ENCODE peak calls at places on chromosomes 2 and 18, in nine cellular contexts. One of them, this sample, is unnamed.

GRCh38 chr2:236210536-236210935 is 42.4 kb upstream of the GBX2 start:
- DNase-seq in activated gamma-delta T cell: no peak
- DNase-seq in DMS79 treated with DMSO at 0.1 percent for 48 hours: peak; percentile 9
- DNase-seq in fibroblast of pulmonary artery: no peak
- DNase-seq in foreskin keratinocyte: no peak
- DNase-seq in iris pigment epithelial cell: no peak
- DNase-seq in Right ventricle myocardium superior: no peak
- DNase-seq in effector memory CD8-positive, alpha-beta T cell: no peak
- DNase-seq in CD8-positive, alpha-beta memory T cell: no peak
- DNase-seq in this sample: no peak

GRCh38 chr18:56021136-56021813 is 433.3 kb upstream of the TCF4 start:
- DNase-seq in activated gamma-delta T cell: no peak
- DNase-seq in DMS79 treated with DMSO at 0.1 percent for 48 hours: no peak
- DNase-seq in fibroblast of pulmonary artery: no peak
- DNase-seq in foreskin keratinocyte: no peak
- DNase-seq in iris pigment epithelial cell: no peak
- DNase-seq in Right ventricle myocardium superior: no peak
- DNase-seq in effector memory CD8-positive, alpha-beta T cell: no peak
- DNase-seq in CD8-positive, alpha-beta memory T cell: no peak
- DNase-seq in this sample: no peak

GRCh38 chr2:20620271-20620681 is 30.6 kb downstream of the HS1BP3 start:
- DNase-seq in activated gamma-delta T cell: no peak
- DNase-seq in DMS79 treated with DMSO at 0.1 percent for 48 hours: no peak
- DNase-seq in fibroblast of pulmonary artery: no peak
- DNase-seq in foreskin keratinocyte: no peak
- DNase-seq in iris pigment epithelial cell: no peak
- DNase-seq in Right ventricle myocardium superior: peak; percentile 38
- DNase-seq in effector memory CD8-positive, alpha-beta T cell: no peak
- DNase-seq in CD8-positive, alpha-beta memory T cell: peak; percentile 1
- DNase-seq in this sample: no peak

GRCh38 chr2:128413718-128414341 is 95.2 kb upstream of the HS6ST1 start:
- DNase-seq in activated gamma-delta T cell: no peak
- DNase-seq in DMS79 treated with DMSO at 0.1 percent for 48 hours: no peak
- DNase-seq in fibroblast of pulmonary artery: no peak
- DNase-seq in foreskin keratinocyte: no peak
- DNase-seq in iris pigment epithelial cell: no peak
- DNase-seq in Right ventricle myocardium superior: no peak
- DNase-seq in effector memory CD8-positive, alpha-beta T cell: no peak
- DNase-seq in CD8-positive, alpha-beta memory T cell: no peak
- DNase-seq in this sample: no peak

GRCh38 chr2:132392211-132392610 is 24.4 kb upstream of the GPR39 start:
- DNase-seq in activated gamma-delta T cell: no peak
- DNase-seq in DMS79 treated with DMSO at 0.1 percent for 48 hours: no peak
- DNase-seq in fibroblast of pulmonary artery: no peak
- DNase-seq in foreskin keratinocyte: no peak
- DNase-seq in iris pigment epithelial cell: no peak
- DNase-seq in Right ventricle myocardium superior: no peak
- DNase-seq in effector memory CD8-positive, alpha-beta T cell: no peak
- DNase-seq in CD8-positive, alpha-beta memory T cell: no peak
- DNase-seq in this sample: no peak

GRCh38 chr2:37457401-37457901 is 113.0 kb downstream of the QPCT start:
- DNase-seq in activated gamma-delta T cell: no peak
- DNase-seq in DMS79 treated with DMSO at 0.1 percent for 48 hours: no peak
- DNase-seq in fibroblast of pulmonary artery: peak; percentile 59
- DNase-seq in foreskin keratinocyte: no peak
- DNase-seq in iris pigment epithelial cell: peak; percentile 75
- DNase-seq in Right ventricle myocardium superior: no peak
- DNase-seq in effector memory CD8-positive, alpha-beta T cell: no peak
- DNase-seq in CD8-positive, alpha-beta memory T cell: no peak
- DNase-seq in this sample: no peak

GRCh38 chr2:204825681-204826080 is 280.4 kb downstream of the PARD3B start:
- DNase-seq in activated gamma-delta T cell: no peak
- DNase-seq in DMS79 treated with DMSO at 0.1 percent for 48 hours: no peak
- DNase-seq in fibroblast of pulmonary artery: no peak
- DNase-seq in foreskin keratinocyte: no peak
- DNase-seq in iris pigment epithelial cell: no peak
- DNase-seq in Right ventricle myocardium superior: no peak
- DNase-seq in effector memory CD8-positive, alpha-beta T cell: no peak
- DNase-seq in CD8-positive, alpha-beta memory T cell: no peak
- DNase-seq in this sample: no peak

GRCh38 chr2:218028189-218028495 is 25.3 kb upstream of the TNS1 start:
- DNase-seq in activated gamma-delta T cell: no peak
- DNase-seq in DMS79 treated with DMSO at 0.1 percent for 48 hours: no peak
- DNase-seq in fibroblast of pulmonary artery: no peak
- DNase-seq in foreskin keratinocyte: no peak
- DNase-seq in iris pigment epithelial cell: no peak
- DNase-seq in Right ventricle myocardium superior: peak; percentile 14
- DNase-seq in effector memory CD8-positive, alpha-beta T cell: no peak
- DNase-seq in CD8-positive, alpha-beta memory T cell: peak; percentile 26
- DNase-seq in this sample: no peak

GRCh38 chr18:58247363-58247834 is 203.4 kb downstream of the NEDD4L start:
- DNase-seq in activated gamma-delta T cell: no peak
- DNase-seq in DMS79 treated with DMSO at 0.1 percent for 48 hours: no peak
- DNase-seq in fibroblast of pulmonary artery: peak; percentile 45
- DNase-seq in foreskin keratinocyte: no peak
- DNase-seq in iris pigment epithelial cell: no peak
- DNase-seq in Right ventricle myocardium superior: no peak
- DNase-seq in effector memory CD8-positive, alpha-beta T cell: no peak
- DNase-seq in CD8-positive, alpha-beta memory T cell: no peak
- DNase-seq in this sample: no peak

GRCh38 chr2:134663451-134663850 is 55.3 kb downstream of the TMEM163 start:
- DNase-seq in activated gamma-delta T cell: no peak
- DNase-seq in DMS79 treated with DMSO at 0.1 percent for 48 hours: no peak
- DNase-seq in fibroblast of pulmonary artery: no peak
- DNase-seq in foreskin keratinocyte: no peak
- DNase-seq in iris pigment epithelial cell: no peak
- DNase-seq in Right ventricle myocardium superior: no peak
- DNase-seq in effector memory CD8-positive, alpha-beta T cell: no peak
- DNase-seq in CD8-positive, alpha-beta memory T cell: no peak
- DNase-seq in this sample: no peak

GRCh38 chr2:31729442-31730092 is 148.8 kb upstream of the SRD5A2 start:
- DNase-seq in activated gamma-delta T cell: no peak
- DNase-seq in DMS79 treated with DMSO at 0.1 percent for 48 hours: no peak
- DNase-seq in fibroblast of pulmonary artery: peak; percentile 27
- DNase-seq in foreskin keratinocyte: peak; percentile 44
- DNase-seq in iris pigment epithelial cell: peak; percentile 38
- DNase-seq in Right ventricle myocardium superior: no peak
- DNase-seq in effector memory CD8-positive, alpha-beta T cell: no peak
- DNase-seq in CD8-positive, alpha-beta memory T cell: no peak
- DNase-seq in this sample: peak; percentile 14

GRCh38 chr2:182946949-182947348 is 80.5 kb upstream of the FRZB start:
- DNase-seq in activated gamma-delta T cell: no peak
- DNase-seq in DMS79 treated with DMSO at 0.1 percent for 48 hours: peak; percentile 31
- DNase-seq in fibroblast of pulmonary artery: peak; percentile 56
- DNase-seq in foreskin keratinocyte: no peak
- DNase-seq in iris pigment epithelial cell: peak; percentile 55
- DNase-seq in Right ventricle myocardium superior: no peak
- DNase-seq in effector memory CD8-positive, alpha-beta T cell: no peak
- DNase-seq in CD8-positive, alpha-beta memory T cell: no peak
- DNase-seq in this sample: no peak

GRCh38 chr2:131125195-131125757 is 20.1 kb downstream of the PLEKHB2 start:
- DNase-seq in activated gamma-delta T cell: no peak
- DNase-seq in DMS79 treated with DMSO at 0.1 percent for 48 hours: no peak
- DNase-seq in fibroblast of pulmonary artery: no peak
- DNase-seq in foreskin keratinocyte: no peak
- DNase-seq in iris pigment epithelial cell: no peak
- DNase-seq in Right ventricle myocardium superior: no peak
- DNase-seq in effector memory CD8-positive, alpha-beta T cell: no peak
- DNase-seq in CD8-positive, alpha-beta memory T cell: no peak
- DNase-seq in this sample: no peak

GRCh38 chr2:9807555-9808305 is 35.5 kb upstream of the TAF1B start:
- DNase-seq in activated gamma-delta T cell: no peak
- DNase-seq in DMS79 treated with DMSO at 0.1 percent for 48 hours: no peak
- DNase-seq in fibroblast of pulmonary artery: no peak
- DNase-seq in foreskin keratinocyte: no peak
- DNase-seq in iris pigment epithelial cell: no peak
- DNase-seq in Right ventricle myocardium superior: peak; percentile 26
- DNase-seq in effector memory CD8-positive, alpha-beta T cell: no peak
- DNase-seq in CD8-positive, alpha-beta memory T cell: no peak
- DNase-seq in this sample: no peak

GRCh38 chr2:23826079-23826478 is 100.8 kb downstream of the ATAD2B start:
- DNase-seq in activated gamma-delta T cell: no peak
- DNase-seq in DMS79 treated with DMSO at 0.1 percent for 48 hours: no peak
- DNase-seq in fibroblast of pulmonary artery: no peak
- DNase-seq in foreskin keratinocyte: no peak
- DNase-seq in iris pigment epithelial cell: no peak
- DNase-seq in Right ventricle myocardium superior: no peak
- DNase-seq in effector memory CD8-positive, alpha-beta T cell: no peak
- DNase-seq in CD8-positive, alpha-beta memory T cell: no peak
- DNase-seq in this sample: no peak

GRCh38 chr18:23856466-23857175 is 157.9 kb upstream of the TTC39C start:
- DNase-seq in activated gamma-delta T cell: no peak
- DNase-seq in DMS79 treated with DMSO at 0.1 percent for 48 hours: no peak
- DNase-seq in fibroblast of pulmonary artery: no peak
- DNase-seq in foreskin keratinocyte: no peak
- DNase-seq in iris pigment epithelial cell: peak; percentile 24
- DNase-seq in Right ventricle myocardium superior: no peak
- DNase-seq in effector memory CD8-positive, alpha-beta T cell: no peak
- DNase-seq in CD8-positive, alpha-beta memory T cell: no peak
- DNase-seq in this sample: no peak

GRCh38 chr2:26647981-26648380 is 6.8 kb upstream of the CIB4 start:
- DNase-seq in activated gamma-delta T cell: no peak
- DNase-seq in DMS79 treated with DMSO at 0.1 percent for 48 hours: no peak
- DNase-seq in fibroblast of pulmonary artery: no peak
- DNase-seq in foreskin keratinocyte: no peak
- DNase-seq in iris pigment epithelial cell: no peak
- DNase-seq in Right ventricle myocardium superior: no peak
- DNase-seq in effector memory CD8-positive, alpha-beta T cell: no peak
- DNase-seq in CD8-positive, alpha-beta memory T cell: no peak
- DNase-seq in this sample: no peak

GRCh38 chr2:113370478-113371091 is 66.9 kb upstream of the ZNG1B start:
- DNase-seq in activated gamma-delta T cell: no peak
- DNase-seq in DMS79 treated with DMSO at 0.1 percent for 48 hours: no peak
- DNase-seq in fibroblast of pulmonary artery: peak; percentile 80
- DNase-seq in foreskin keratinocyte: peak; percentile 37
- DNase-seq in iris pigment epithelial cell: peak; percentile 68
- DNase-seq in Right ventricle myocardium superior: peak; percentile 65
- DNase-seq in effector memory CD8-positive, alpha-beta T cell: peak; percentile 66
- DNase-seq in CD8-positive, alpha-beta memory T cell: peak; percentile 75
- DNase-seq in this sample: peak; percentile 6

GRCh38 chr2:39839261-39839848 is 60.3 kb upstream of the THUMPD2 start:
- DNase-seq in activated gamma-delta T cell: no peak
- DNase-seq in DMS79 treated with DMSO at 0.1 percent for 48 hours: no peak
- DNase-seq in fibroblast of pulmonary artery: no peak
- DNase-seq in foreskin keratinocyte: no peak
- DNase-seq in iris pigment epithelial cell: no peak
- DNase-seq in Right ventricle myocardium superior: no peak
- DNase-seq in effector memory CD8-positive, alpha-beta T cell: no peak
- DNase-seq in CD8-positive, alpha-beta memory T cell: no peak
- DNase-seq in this sample: no peak

GRCh38 chr2:203804070-203804469 is 63.5 kb upstream of the CTLA4 start:
- DNase-seq in activated gamma-delta T cell: no peak
- DNase-seq in DMS79 treated with DMSO at 0.1 percent for 48 hours: no peak
- DNase-seq in fibroblast of pulmonary artery: peak; percentile 99
- DNase-seq in foreskin keratinocyte: no peak
- DNase-seq in iris pigment epithelial cell: peak; percentile 100
- DNase-seq in Right ventricle myocardium superior: no peak
- DNase-seq in effector memory CD8-positive, alpha-beta T cell: peak; percentile 27
- DNase-seq in CD8-positive, alpha-beta memory T cell: no peak
- DNase-seq in this sample: no peak

GRCh38 chr2:193738892-193739291 is 1544.2 kb upstream of the TMEFF2 start:
- DNase-seq in activated gamma-delta T cell: no peak
- DNase-seq in DMS79 treated with DMSO at 0.1 percent for 48 hours: no peak
- DNase-seq in fibroblast of pulmonary artery: no peak
- DNase-seq in foreskin keratinocyte: no peak
- DNase-seq in iris pigment epithelial cell: no peak
- DNase-seq in Right ventricle myocardium superior: no peak
- DNase-seq in effector memory CD8-positive, alpha-beta T cell: no peak
- DNase-seq in CD8-positive, alpha-beta memory T cell: no peak
- DNase-seq in this sample: no peak

GRCh38 chr2:196046123-196046917 is 22.3 kb downstream of the DNAH7 start:
- DNase-seq in activated gamma-delta T cell: no peak
- DNase-seq in DMS79 treated with DMSO at 0.1 percent for 48 hours: no peak
- DNase-seq in fibroblast of pulmonary artery: peak; percentile 40
- DNase-seq in foreskin keratinocyte: no peak
- DNase-seq in iris pigment epithelial cell: peak; percentile 50
- DNase-seq in Right ventricle myocardium superior: no peak
- DNase-seq in effector memory CD8-positive, alpha-beta T cell: no peak
- DNase-seq in CD8-positive, alpha-beta memory T cell: no peak
- DNase-seq in this sample: no peak

GRCh38 chr2:18178736-18179349 is 300.4 kb downstream of the KCNS3 start:
- DNase-seq in activated gamma-delta T cell: no peak
- DNase-seq in DMS79 treated with DMSO at 0.1 percent for 48 hours: peak; percentile 53
- DNase-seq in fibroblast of pulmonary artery: peak; percentile 71
- DNase-seq in foreskin keratinocyte: no peak
- DNase-seq in iris pigment epithelial cell: peak; percentile 59
- DNase-seq in Right ventricle myocardium superior: no peak
- DNase-seq in effector memory CD8-positive, alpha-beta T cell: peak; percentile 5
- DNase-seq in CD8-positive, alpha-beta memory T cell: no peak
- DNase-seq in this sample: no peak

GRCh38 chr2:226703501-226703900 is 96.1 kb downstream of the IRS1 start:
- DNase-seq in activated gamma-delta T cell: no peak
- DNase-seq in DMS79 treated with DMSO at 0.1 percent for 48 hours: no peak
- DNase-seq in fibroblast of pulmonary artery: no peak
- DNase-seq in foreskin keratinocyte: no peak
- DNase-seq in iris pigment epithelial cell: no peak
- DNase-seq in Right ventricle myocardium superior: no peak
- DNase-seq in effector memory CD8-positive, alpha-beta T cell: no peak
- DNase-seq in CD8-positive, alpha-beta memory T cell: no peak
- DNase-seq in this sample: no peak

GRCh38 chr18:48140738-48141137 is 210.3 kb upstream of the SMAD2 start:
- DNase-seq in activated gamma-delta T cell: no peak
- DNase-seq in DMS79 treated with DMSO at 0.1 percent for 48 hours: peak; percentile 90
- DNase-seq in fibroblast of pulmonary artery: no peak
- DNase-seq in foreskin keratinocyte: no peak
- DNase-seq in iris pigment epithelial cell: no peak
- DNase-seq in Right ventricle myocardium superior: no peak
- DNase-seq in effector memory CD8-positive, alpha-beta T cell: no peak
- DNase-seq in CD8-positive, alpha-beta memory T cell: no peak
- DNase-seq in this sample: no peak

GRCh38 chr2:149849133-149849532 is 261.6 kb upstream of the MMADHC start:
- DNase-seq in activated gamma-delta T cell: no peak
- DNase-seq in DMS79 treated with DMSO at 0.1 percent for 48 hours: no peak
- DNase-seq in fibroblast of pulmonary artery: no peak
- DNase-seq in foreskin keratinocyte: no peak
- DNase-seq in iris pigment epithelial cell: peak; percentile 16
- DNase-seq in Right ventricle myocardium superior: no peak
- DNase-seq in effector memory CD8-positive, alpha-beta T cell: no peak
- DNase-seq in CD8-positive, alpha-beta memory T cell: no peak
- DNase-seq in this sample: no peak

GRCh38 chr18:70044626-70045025 is 97.0 kb upstream of the CD226 start:
- DNase-seq in activated gamma-delta T cell: no peak
- DNase-seq in DMS79 treated with DMSO at 0.1 percent for 48 hours: no peak
- DNase-seq in fibroblast of pulmonary artery: peak; percentile 97
- DNase-seq in foreskin keratinocyte: peak; percentile 96
- DNase-seq in iris pigment epithelial cell: peak; percentile 99
- DNase-seq in Right ventricle myocardium superior: no peak
- DNase-seq in effector memory CD8-positive, alpha-beta T cell: no peak
- DNase-seq in CD8-positive, alpha-beta memory T cell: no peak
- DNase-seq in this sample: peak; percentile 86

GRCh38 chr2:19021721-19022120 is 336.7 kb downstream of the OSR1 start:
- DNase-seq in activated gamma-delta T cell: no peak
- DNase-seq in DMS79 treated with DMSO at 0.1 percent for 48 hours: no peak
- DNase-seq in fibroblast of pulmonary artery: no peak
- DNase-seq in foreskin keratinocyte: no peak
- DNase-seq in iris pigment epithelial cell: peak; percentile 56
- DNase-seq in Right ventricle myocardium superior: no peak
- DNase-seq in effector memory CD8-positive, alpha-beta T cell: no peak
- DNase-seq in CD8-positive, alpha-beta memory T cell: no peak
- DNase-seq in this sample: no peak

GRCh38 chr2:169509230-169509917 is at the start of gene KLHL41:
- DNase-seq in activated gamma-delta T cell: no peak
- DNase-seq in DMS79 treated with DMSO at 0.1 percent for 48 hours: no peak
- DNase-seq in fibroblast of pulmonary artery: peak; percentile 20
- DNase-seq in foreskin keratinocyte: no peak
- DNase-seq in iris pigment epithelial cell: peak; percentile 63
- DNase-seq in Right ventricle myocardium superior: no peak
- DNase-seq in effector memory CD8-positive, alpha-beta T cell: no peak
- DNase-seq in CD8-positive, alpha-beta memory T cell: no peak
- DNase-seq in this sample: no peak

GRCh38 chr2:210756821-210757220 is 200.4 kb downstream of the CPS1 start:
- DNase-seq in activated gamma-delta T cell: no peak
- DNase-seq in DMS79 treated with DMSO at 0.1 percent for 48 hours: no peak
- DNase-seq in fibroblast of pulmonary artery: no peak
- DNase-seq in foreskin keratinocyte: no peak
- DNase-seq in iris pigment epithelial cell: peak; percentile 1
- DNase-seq in Right ventricle myocardium superior: no peak
- DNase-seq in effector memory CD8-positive, alpha-beta T cell: no peak
- DNase-seq in CD8-positive, alpha-beta memory T cell: no peak
- DNase-seq in this sample: no peak

GRCh38 chr2:2187196-2187595 is 143.9 kb downstream of the MYT1L start:
- DNase-seq in activated gamma-delta T cell: no peak
- DNase-seq in DMS79 treated with DMSO at 0.1 percent for 48 hours: no peak
- DNase-seq in fibroblast of pulmonary artery: no peak
- DNase-seq in foreskin keratinocyte: no peak
- DNase-seq in iris pigment epithelial cell: no peak
- DNase-seq in Right ventricle myocardium superior: no peak
- DNase-seq in effector memory CD8-positive, alpha-beta T cell: no peak
- DNase-seq in CD8-positive, alpha-beta memory T cell: no peak
- DNase-seq in this sample: no peak

This sample was measured in epithelial cell of prostate.